ENCODE peak calls at places on chromosome 10, in ten cellular contexts. L is A549; Y is NCI-H1436; O is stimulated activated CD8-positive, alpha-beta memory T cell treated with anti-CD3 and anti-CD28 coated beads, Interleukin-4, amount 100 ng/mL, for 4 hours; C is stimulated activated CD4-positive, alpha-beta T cell treated with anti-CD3 and anti-CD28 coated beads, Interleukin-15, amount 100 ng/mL, for 1 hour; Z is GM12864; A is PC-9; R is C1 segment of cervical spinal cord; M is hepatic stellate cell; V is Ammon's horn. I is an unnamed sample.

GRCh38 chr10:100569687-100570517 is 34.2 kb downstream of the HIF1AN start:
- DNase-seq in L (no peak), Y (no peak), O (no peak), C (no peak), Z (no peak), A (no peak), R (no peak), M (no peak), V (no peak), I (no peak)

GRCh38 chr10:86304436-86304835 is 62.2 kb downstream of the GRID1 start:
- DNase-seq in L (no peak), Y (no peak), O (no peak), C (no peak), Z (no peak), A (no peak), R (no peak), M (no peak), V (no peak), I (no peak)

GRCh38 chr10:50576245-50576815 is 47.4 kb downstream of the SGMS1 start:
- DNase-seq in L (no peak), Y (no peak), O (no peak), C (no peak), Z (no peak), A (peak; percentile 73), R (peak; percentile 17), M (peak; percentile 43), V (peak; percentile 92), I (no peak)

GRCh38 chr10:114070710-114071109 is 27.0 kb downstream of the ADRB1 start:
- DNase-seq in L (no peak), Y (no peak), O (no peak), C (no peak), Z (no peak), A (no peak), R (no peak), M (no peak), V (no peak), I (no peak)

GRCh38 chr10:106424981-106425380 is 739.5 kb downstream of the SORCS1 start:
- DNase-seq in L (peak; percentile 6), Y (no peak), O (no peak), C (no peak), Z (no peak), A (no peak), R (no peak), M (no peak), V (no peak), I (no peak)

GRCh38 chr10:3891396-3891795 is 106.4 kb upstream of the KLF6 start:
- DNase-seq in L (no peak), Y (no peak), O (no peak), C (no peak), Z (no peak), A (no peak), R (no peak), M (no peak), V (no peak), I (peak; percentile 89)

GRCh38 chr10:103745264-103746247 is 109.8 kb downstream of the SH3PXD2A start:
- DNase-seq in L (no peak), Y (no peak), O (peak; percentile 10), C (peak; percentile 36), Z (no peak), A (peak; percentile 90), R (no peak), M (no peak), V (no peak), I (peak; percentile 94)

GRCh38 chr10:95214793-95215192 is 20.8 kb downstream of the ACSM6 start:
- DNase-seq in L (peak; percentile 81), Y (no peak), O (no peak), C (no peak), Z (no peak), A (no peak), R (no peak), M (no peak), V (no peak), I (no peak)

GRCh38 chr10:126171555-126171954 is 216.7 kb downstream of the ADAM12 start:
- DNase-seq in L (no peak), Y (no peak), O (no peak), C (no peak), Z (no peak), A (no peak), R (no peak), M (peak; percentile 86), V (no peak), I (no peak)

GRCh38 chr10:58384095-58384494 is 1.1 kb upstream of the TFAM start:
- DNase-seq in L (no peak), Y (no peak), O (no peak), C (no peak), Z (peak; percentile 43), A (no peak), R (no peak), M (no peak), V (peak; percentile 18), I (peak; percentile 48)

GRCh38 chr10:44786451-44786850 is 124.7 kb upstream of the TMEM72 start:
- DNase-seq in L (no peak), Y (no peak), O (no peak), C (no peak), Z (no peak), A (no peak), R (no peak), M (peak; percentile 19), V (peak; percentile 66), I (peak; percentile 41)

GRCh38 chr10:17435898-17436297 is 18.5 kb downstream of the ST8SIA6 start:
- DNase-seq in L (no peak), Y (no peak), O (no peak), C (no peak), Z (no peak), A (no peak), R (no peak), M (no peak), V (no peak), I (no peak)

GRCh38 chr10:100502926-100503480 is 16.7 kb downstream of the SEC31B start:
- DNase-seq in L (no peak), Y (no peak), O (no peak), C (no peak), Z (no peak), A (no peak), R (no peak), M (no peak), V (no peak), I (no peak)

GRCh38 chr10:79244068-79244442 is 103.2 kb upstream of the PPIF start:
- DNase-seq in L (no peak), Y (no peak), O (no peak), C (no peak), Z (no peak), A (no peak), R (no peak), M (no peak), V (no peak), I (no peak)

GRCh38 chr10:113960617-113961260 is 82.9 kb upstream of the ADRB1 start:
- DNase-seq in L (peak; percentile 53), Y (no peak), O (no peak), C (no peak), Z (no peak), A (peak; percentile 62), R (no peak), M (no peak), V (no peak), I (peak; percentile 98)

GRCh38 chr10:83908987-83909386 is 230.3 kb upstream of the GHITM start:
- DNase-seq in L (no peak), Y (no peak), O (no peak), C (no peak), Z (no peak), A (no peak), R (no peak), M (no peak), V (no peak), I (no peak)

GRCh38 chr10:15227611-15228372 is 59.3 kb upstream of the NMT2 start:
- DNase-seq in L (no peak), Y (no peak), O (no peak), C (no peak), Z (no peak), A (no peak), R (no peak), M (peak; percentile 26), V (no peak), I (no peak)

GRCh38 chr10:77943086-77943901 is 16.7 kb upstream of the DLG5 start:
- DNase-seq in L (peak; percentile 43), Y (peak; percentile 14), O (no peak), C (no peak), Z (no peak), A (peak; percentile 94), R (no peak), M (peak; percentile 55), V (peak; percentile 50), I (peak; percentile 97)

GRCh38 chr10:31939797-31940708 is 11.4 kb upstream of the ARHGAP12 start:
- DNase-seq in L (no peak), Y (no peak), O (no peak), C (no peak), Z (no peak), A (peak; percentile 42), R (no peak), M (no peak), V (no peak), I (no peak)

GRCh38 chr10:106114656-106115186 is 1049.8 kb downstream of the SORCS1 start:
- DNase-seq in L (no peak), Y (no peak), O (no peak), C (no peak), Z (no peak), A (no peak), R (no peak), M (no peak), V (no peak), I (no peak)

GRCh38 chr10:102831322-102832071 is 5.7 kb downstream of the CYP17A1 start:
- DNase-seq in L (no peak), Y (no peak), O (no peak), C (no peak), Z (no peak), A (no peak), R (no peak), M (peak; percentile 41), V (no peak), I (no peak)

GRCh38 chr10:103605359-103606156 is 112.1 kb downstream of the NEURL1 start:
- DNase-seq in L (peak; percentile 55), Y (no peak), O (no peak), C (no peak), Z (no peak), A (no peak), R (no peak), M (peak; percentile 91), V (peak; percentile 48), I (peak; percentile 65)

GRCh38 chr10:71782221-71782916 is 9.0 kb upstream of the VSIR start:
- DNase-seq in L (no peak), Y (no peak), O (no peak), C (no peak), Z (no peak), A (no peak), R (no peak), M (no peak), V (no peak), I (no peak)

GRCh38 chr10:4770766-4771553 is 55.0 kb upstream of the AKR1E2 start:
- DNase-seq in L (peak; percentile 85), Y (no peak), O (no peak), C (no peak), Z (no peak), A (peak; percentile 86), R (no peak), M (peak; percentile 47), V (peak; percentile 17), I (peak; percentile 65)

GRCh38 chr10:44180321-44181154 is 204.4 kb downstream of the CXCL12 start:
- DNase-seq in L (no peak), Y (no peak), O (no peak), C (no peak), Z (no peak), A (no peak), R (no peak), M (peak; percentile 14), V (peak; percentile 69), I (peak; percentile 31)

GRCh38 chr10:17123062-17123661 is 6.4 kb downstream of the CUBN start:
- DNase-seq in L (no peak), Y (no peak), O (no peak), C (no peak), Z (no peak), A (no peak), R (no peak), M (peak; percentile 57), V (no peak), I (no peak)

GRCh38 chr10:69721690-69722310 is 79.9 kb upstream of the COL13A1 start:
- DNase-seq in L (no peak), Y (no peak), O (no peak), C (no peak), Z (no peak), A (no peak), R (peak; percentile 63), M (peak; percentile 53), V (no peak), I (peak; percentile 8)

GRCh38 chr10:28179490-28180099 is 123.3 kb downstream of the MPP7 start:
- DNase-seq in L (peak; percentile 52), Y (peak; percentile 34), O (no peak), C (no peak), Z (no peak), A (no peak), R (peak; percentile 15), M (peak; percentile 11), V (peak; percentile 56), I (peak; percentile 84)

I was measured in trophoblast cell.